ENCODE peak calls at places on chromosomes 16 and 17, in ten cellular contexts. K is ascending aorta; S is HTR-8/SVneo; I is COR-L47; L is left cardiac atrium; Y is activated gamma-delta T cell treated with anti-CD3 and anti-CD28 coated beads, Interleukin-2, amount 50 U/mL, for 16 hours; A is M059J; D is B cell; U is lower leg skin; B is NCI-H1105. G is an unnamed sample.

GRCh38 chr17:266701-267656 is 85.5 kb upstream of the DOC2B start:
- DNase-seq in Y (no peak), L (peak; percentile 82), B (no peak), A (no peak), U (no peak), I (no peak), S (no peak), K (no peak), D (no peak), G (no peak)

GRCh38 chr17:18319604-18320256 is 4.6 kb downstream of the SMCR8 start:
- DNase-seq in D (no peak), Y (no peak), U (no peak), L (no peak), S (peak; percentile 54), I (peak; percentile 15), B (peak; percentile 8), K (no peak), A (peak; percentile 32), G (peak; percentile 24)

GRCh38 chr17:76727745-76728456 is 1.3 kb downstream of the METTL23 start:
- DNase-seq in A (no peak), U (no peak), S (no peak), I (no peak), K (no peak), D (no peak), L (no peak), B (no peak), Y (no peak), G (no peak)

GRCh38 chr17:32586666-32587065 is 99.9 kb downstream of the CDK5R1 start:
- DNase-seq in B (no peak), K (no peak), I (no peak), U (no peak), S (peak; percentile 28), Y (no peak), D (no peak), L (no peak), A (peak; percentile 38), G (no peak)

GRCh38 chr17:46764709-46765401 is 53.6 kb downstream of the WNT3 start:
- DNase-seq in L (peak; percentile 84), D (no peak), I (peak; percentile 34), K (no peak), A (peak; percentile 99), Y (no peak), U (no peak), S (peak; percentile 94), B (peak; percentile 14), G (peak; percentile 45)

GRCh38 chr16:1101573-1102332 is 5.7 kb upstream of the C1QTNF8 start:
- DNase-seq in B (no peak), U (no peak), K (no peak), L (no peak), I (peak; percentile 37), S (no peak), Y (no peak), D (no peak), A (no peak), G (no peak)

GRCh38 chr17:14940946-14941280 is 324.2 kb downstream of the PMP22 start:
- DNase-seq in S (no peak), I (no peak), L (no peak), K (no peak), D (no peak), A (no peak), B (no peak), U (no peak), Y (no peak), G (no peak)

GRCh38 chr17:68196394-68197090 is 51.3 kb upstream of the AMZ2 start:
- DNase-seq in I (no peak), A (no peak), K (no peak), U (no peak), S (no peak), B (no peak), D (no peak), L (no peak), Y (no peak), G (no peak)

GRCh38 chr17:58329035-58329807 is 626 bp upstream of the TSPOAP1 start:
- DNase-seq in I (peak; percentile 9), S (no peak), U (no peak), A (no peak), L (peak; percentile 48), D (peak; percentile 90), B (no peak), Y (peak; percentile 68), K (peak; percentile 40), G (no peak)

GRCh38 chr17:75031972-75032895 is 14.5 kb downstream of the ATP5PD start:
- DNase-seq in S (peak; percentile 96), I (peak; percentile 75), L (peak; percentile 82), B (peak; percentile 69), U (peak; percentile 80), Y (no peak), D (peak; percentile 62), K (peak; percentile 75), A (peak; percentile 91), G (peak; percentile 49)

GRCh38 chr17:42275527-42276358 is 448 bp downstream of the STAT5B start:
- DNase-seq in B (no peak), U (no peak), D (no peak), Y (no peak), L (no peak), S (no peak), K (no peak), I (no peak), A (peak; percentile 46), G (no peak)

GRCh38 chr17:56292010-56292409 is 138.7 kb downstream of the ANKFN1 start:
- DNase-seq in Y (no peak), S (no peak), L (no peak), K (no peak), D (no peak), A (peak; percentile 92), U (no peak), I (no peak), B (no peak), G (peak; percentile 6)

GRCh38 chr16:67841198-67841815 is 813 bp upstream of the THAP11 start:
- DNase-seq in Y (no peak), D (no peak), U (no peak), S (no peak), B (no peak), A (no peak), I (no peak), L (no peak), K (no peak), G (no peak)

GRCh38 chr17:74605361-74605760 is 13.3 kb upstream of the CD300LD start:
- DNase-seq in K (no peak), U (peak; percentile 76), S (peak; percentile 75), I (no peak), A (peak; percentile 92), Y (no peak), B (no peak), L (peak; percentile 72), D (no peak), G (peak; percentile 33)

GRCh38 chr16:1403036-1403435 is 11.5 kb downstream of the UNKL start:
- DNase-seq in L (no peak), U (no peak), K (no peak), S (no peak), B (no peak), Y (no peak), D (no peak), A (no peak), I (no peak), G (no peak)

GRCh38 chr17:65035191-65035590 is 21.3 kb downstream of the GNA13 start:
- DNase-seq in L (no peak), K (no peak), A (no peak), D (no peak), U (no peak), B (no peak), Y (no peak), I (no peak), S (no peak), G (no peak)

GRCh38 chr17:69732272-69732671 is 317.8 kb downstream of the MAP2K6 start:
- DNase-seq in D (no peak), A (no peak), B (no peak), I (no peak), K (no peak), L (no peak), Y (no peak), U (no peak), S (no peak), G (no peak)

GRCh38 chr17:76237859-76238313 is 2.4 kb downstream of the RNF157 start:
- DNase-seq in D (no peak), L (no peak), A (no peak), B (no peak), U (no peak), K (no peak), Y (no peak), S (no peak), I (no peak), G (no peak)

GRCh38 chr16:12901597-12902436 is at the start of gene SHISA9:
- DNase-seq in L (no peak), U (no peak), I (no peak), Y (no peak), A (no peak), B (no peak), S (no peak), D (no peak), K (no peak), G (no peak)

GRCh38 chr17:11144358-11145233 is 96.4 kb upstream of the SHISA6 start:
- DNase-seq in K (no peak), A (peak; percentile 52), S (peak; percentile 22), B (peak; percentile 31), D (no peak), Y (no peak), I (no peak), U (peak; percentile 23), L (peak; percentile 31), G (no peak)

GRCh38 chr17:13485327-13485726 is 116.4 kb downstream of the HS3ST3A1 start:
- DNase-seq in L (no peak), A (no peak), S (no peak), B (no peak), Y (no peak), I (no peak), D (no peak), K (no peak), U (no peak), G (no peak)

GRCh38 chr17:39699818-39700147 is at the start of gene ERBB2:
- DNase-seq in K (no peak), A (no peak), B (no peak), U (peak; percentile 74), Y (no peak), S (peak; percentile 92), D (no peak), L (peak; percentile 81), I (no peak), G (peak; percentile 44)